ENCODE peak calls at places on chromosomes 5 and 9, in eight cellular contexts. C is cardiac muscle cell, I is head of caudate nucleus, P is HT-29, Q is iris pigment epithelial cell, M is mesothelial cell of epicardium, B is DMS 273 treated with DMSO at 0.1 percent for 48 hours, G is substantia nigra. R is an unnamed sample.

GRCh38 chr9:14978022-14979000 is 68.1 kb upstream of the FREM1 start:
- DNase-seq in C (no peak), I (no peak), P (no peak), Q (no peak), M (no peak), B (no peak), G (no peak), R (no peak)

GRCh38 chr5:144583493-144584154 is 413.0 kb downstream of the KCTD16 start:
- DNase-seq in C (no peak), I (no peak), P (no peak), Q (no peak), M (no peak), B (no peak), G (no peak), R (no peak)

GRCh38 chr9:14987858-14988257 is 77.6 kb upstream of the FREM1 start:
- DNase-seq in C (no peak), I (no peak), P (no peak), Q (peak), M (no peak), B (no peak), G (no peak), R (no peak)

GRCh38 chr5:36826694-36827093 is 49.9 kb upstream of the NIPBL start:
- DNase-seq in C (no peak), I (no peak), P (no peak), Q (no peak), M (no peak), B (no peak), G (no peak), R (no peak)

GRCh38 chr5:178990491-178990890 is 4.6 kb downstream of the GRM6 start:
- DNase-seq in C (no peak), I (no peak), P (no peak), Q (no peak), M (no peak), B (no peak), G (no peak), R (no peak)

GRCh38 chr9:15513335-15513734 is 2.6 kb upstream of the PSIP1 start:
- DNase-seq in C (peak), I (no peak), P (no peak), Q (no peak), M (no peak), B (peak), G (no peak), R (peak)

GRCh38 chr5:168076561-168076991 is 214.9 kb upstream of the WWC1 start:
- DNase-seq in C (peak), I (no peak), P (peak), Q (peak), M (no peak), B (no peak), G (no peak), R (no peak)

GRCh38 chr5:42887094-42887493 is 75.4 kb upstream of the SELENOP start:
- DNase-seq in C (no peak), I (no peak), P (peak), Q (no peak), M (no peak), B (no peak), G (no peak), R (no peak)

GRCh38 chr5:17238521-17239041 is 21.1 kb downstream of the BASP1 start:
- DNase-seq in C (peak), I (no peak), P (no peak), Q (peak), M (no peak), B (no peak), G (no peak), R (peak)

GRCh38 chr5:6875376-6875775 is 162.1 kb downstream of the TENT4A start:
- DNase-seq in C (no peak), I (no peak), P (peak), Q (no peak), M (no peak), B (no peak), G (no peak), R (no peak)

GRCh38 chr5:64666058-64666457 is 24.2 kb upstream of the SHISAL2B start:
- DNase-seq in C (peak), I (no peak), P (no peak), Q (peak), M (no peak), B (no peak), G (no peak), R (peak)

GRCh38 chr9:78383130-78383529 is 86.2 kb downstream of the PSAT1 start:
- DNase-seq in C (peak), I (no peak), P (no peak), Q (peak), M (no peak), B (no peak), G (no peak), R (peak)

GRCh38 chr9:14165376-14166035 is 148.4 kb downstream of the NFIB start:
- DNase-seq in C (peak), I (no peak), P (no peak), Q (peak), M (no peak), B (no peak), G (no peak), R (peak)

GRCh38 chr9:87336914-87337333 is 160.7 kb upstream of the DAPK1 start:
- DNase-seq in C (peak), I (peak), P (peak), Q (peak), M (no peak), B (peak), G (no peak), R (peak)

GRCh38 chr5:7261049-7261448 is 134.9 kb upstream of the ADCY2 start:
- DNase-seq in C (peak), I (no peak), P (peak), Q (peak), M (no peak), B (peak), G (no peak), R (no peak)

GRCh38 chr9:121642758-121643157 is 8.7 kb upstream of the DAB2IP start:
- DNase-seq in C (no peak), I (no peak), P (no peak), Q (no peak), M (no peak), B (no peak), G (no peak), R (no peak)

GRCh38 chr5:32329395-32329834 is 16.7 kb upstream of the MTMR12 start:
- DNase-seq in C (peak), I (peak), P (peak), Q (peak), M (no peak), B (peak), G (peak), R (peak)

GRCh38 chr5:112862085-112862484 is 998 bp downstream of the SRP19 start:
- DNase-seq in C (no peak), I (no peak), P (no peak), Q (no peak), M (no peak), B (no peak), G (no peak), R (no peak)

GRCh38 chr5:171701138-171701537 is 84.5 kb upstream of the SMIM23 start:
- DNase-seq in C (no peak), I (no peak), P (no peak), Q (no peak), M (no peak), B (no peak), G (no peak), R (no peak)

GRCh38 chr5:510521-510920 is 13.7 kb downstream of the SLC9A3 start:
- DNase-seq in C (no peak), I (no peak), P (no peak), Q (no peak), M (no peak), B (no peak), G (no peak), R (no peak)

GRCh38 chr5:181024245-181025029 is 15.6 kb upstream of the BTNL9 start:
- DNase-seq in C (no peak), I (no peak), P (no peak), Q (no peak), M (no peak), B (no peak), G (no peak), R (no peak)

GRCh38 chr5:165616550-165617430 is 2111.4 kb downstream of the MAT2B start:
- DNase-seq in C (peak), I (peak), P (no peak), Q (peak), M (no peak), B (no peak), G (no peak), R (no peak)

GRCh38 chr5:121199238-121199999 is 652.3 kb upstream of the FTMT start:
- DNase-seq in C (peak), I (no peak), P (no peak), Q (peak), M (no peak), B (no peak), G (no peak), R (peak)

GRCh38 chr9:136092741-136093140 is 2.3 kb downstream of the NACC2 start:
- DNase-seq in C (no peak), I (no peak), P (no peak), Q (no peak), M (no peak), B (no peak), G (no peak), R (no peak)

GRCh38 chr5:52607425-52607824 is 180.3 kb upstream of the ITGA1 start:
- DNase-seq in C (no peak), I (no peak), P (no peak), Q (no peak), M (no peak), B (no peak), G (no peak), R (no peak)

GRCh38 chr5:141783599-141784296 is 94.5 kb downstream of the PCDH1 start:
- DNase-seq in C (no peak), I (peak), P (no peak), Q (no peak), M (no peak), B (no peak), G (no peak), R (no peak)